ENCODE peak calls at places on chromosomes 3 and 15, in five cellular contexts. One of them, this sample, is unnamed.

GRCh38 chr3:190116551-190117067 is 4.1 kb downstream of the P3H2 start:
- DNase-seq in tibial artery: no peak
- DNase-seq in CD8-positive, alpha-beta memory T cell: no peak
- DNase-seq in IMR-90: peak; percentile 54
- DNase-seq in neural progenitor cell: no peak
- DNase-seq in this sample: peak; percentile 22

GRCh38 chr3:128725547-128725931 is 444 bp upstream of the RAB7A start:
- DNase-seq in neural progenitor cell: no peak
- DNase-seq in CD8-positive, alpha-beta memory T cell: no peak
- DNase-seq in tibial artery: no peak
- DNase-seq in IMR-90: no peak
- DNase-seq in this sample: no peak

GRCh38 chr3:153752405-153753027 is 368.7 kb upstream of the ARHGEF26 start:
- DNase-seq in IMR-90: no peak
- DNase-seq in neural progenitor cell: no peak
- DNase-seq in tibial artery: no peak
- DNase-seq in CD8-positive, alpha-beta memory T cell: no peak
- DNase-seq in this sample: peak; percentile 45

GRCh38 chr3:151612119-151612518 is 121.6 kb upstream of the AADACL2 start:
- DNase-seq in neural progenitor cell: no peak
- DNase-seq in IMR-90: no peak
- DNase-seq in CD8-positive, alpha-beta memory T cell: no peak
- DNase-seq in tibial artery: no peak
- DNase-seq in this sample: no peak

GRCh38 chr15:53288542-53288941 is 470.9 kb downstream of the WDR72 start:
- DNase-seq in neural progenitor cell: no peak
- DNase-seq in tibial artery: no peak
- DNase-seq in IMR-90: no peak
- DNase-seq in CD8-positive, alpha-beta memory T cell: no peak
- DNase-seq in this sample: no peak

GRCh38 chr3:88032245-88032644 is 26.6 kb downstream of the CGGBP1 start:
- DNase-seq in CD8-positive, alpha-beta memory T cell: no peak
- DNase-seq in neural progenitor cell: no peak
- DNase-seq in IMR-90: peak; percentile 3
- DNase-seq in tibial artery: no peak
- DNase-seq in this sample: no peak

GRCh38 chr3:160108357-160108756 is 116.9 kb upstream of the C3orf80 start:
- DNase-seq in CD8-positive, alpha-beta memory T cell: no peak
- DNase-seq in IMR-90: no peak
- DNase-seq in tibial artery: no peak
- DNase-seq in neural progenitor cell: no peak
- DNase-seq in this sample: no peak

GRCh38 chr3:31891876-31892455 is 89.1 kb downstream of the OSBPL10 start:
- DNase-seq in IMR-90: no peak
- DNase-seq in tibial artery: no peak
- DNase-seq in CD8-positive, alpha-beta memory T cell: no peak
- DNase-seq in neural progenitor cell: no peak
- DNase-seq in this sample: no peak

GRCh38 chr3:105518806-105519418 is 152.2 kb downstream of the ALCAM start:
- DNase-seq in CD8-positive, alpha-beta memory T cell: peak; percentile 43
- DNase-seq in neural progenitor cell: peak; percentile 67
- DNase-seq in IMR-90: peak; percentile 73
- DNase-seq in tibial artery: no peak
- DNase-seq in this sample: no peak

GRCh38 chr3:105139851-105140560 is 226.7 kb upstream of the ALCAM start:
- DNase-seq in CD8-positive, alpha-beta memory T cell: no peak
- DNase-seq in tibial artery: no peak
- DNase-seq in neural progenitor cell: no peak
- DNase-seq in IMR-90: no peak
- DNase-seq in this sample: no peak

GRCh38 chr3:115845986-115846385 is 222.7 kb downstream of the GAP43 start:
- DNase-seq in neural progenitor cell: no peak
- DNase-seq in IMR-90: no peak
- DNase-seq in CD8-positive, alpha-beta memory T cell: no peak
- DNase-seq in tibial artery: no peak
- DNase-seq in this sample: no peak

GRCh38 chr15:101464999-101465669 is 24.4 kb downstream of the PCSK6 start:
- DNase-seq in IMR-90: no peak
- DNase-seq in tibial artery: no peak
- DNase-seq in CD8-positive, alpha-beta memory T cell: no peak
- DNase-seq in neural progenitor cell: no peak
- DNase-seq in this sample: no peak

GRCh38 chr3:128649264-128649663 is 1.4 kb downstream of the RPN1 start:
- DNase-seq in CD8-positive, alpha-beta memory T cell: no peak
- DNase-seq in IMR-90: no peak
- DNase-seq in neural progenitor cell: peak; percentile 7
- DNase-seq in tibial artery: no peak
- DNase-seq in this sample: no peak

GRCh38 chr15:52150878-52151277 is 38.3 kb upstream of the BCL2L10 start:
- DNase-seq in CD8-positive, alpha-beta memory T cell: no peak
- DNase-seq in tibial artery: no peak
- DNase-seq in neural progenitor cell: no peak
- DNase-seq in IMR-90: no peak
- DNase-seq in this sample: no peak

GRCh38 chr3:42094128-42094527 is 3.0 kb downstream of the TRAK1 start:
- DNase-seq in CD8-positive, alpha-beta memory T cell: no peak
- DNase-seq in neural progenitor cell: no peak
- DNase-seq in IMR-90: no peak
- DNase-seq in tibial artery: no peak
- DNase-seq in this sample: no peak

GRCh38 chr3:42088803-42089520 is 2.2 kb upstream of the TRAK1 start:
- DNase-seq in IMR-90: no peak
- DNase-seq in neural progenitor cell: no peak
- DNase-seq in CD8-positive, alpha-beta memory T cell: no peak
- DNase-seq in tibial artery: no peak
- DNase-seq in this sample: no peak

GRCh38 chr3:42092006-42092405 is 849 bp downstream of the TRAK1 start:
- DNase-seq in tibial artery: no peak
- DNase-seq in CD8-positive, alpha-beta memory T cell: no peak
- DNase-seq in IMR-90: no peak
- DNase-seq in neural progenitor cell: no peak
- DNase-seq in this sample: no peak

GRCh38 chr3:42094992-42095391 is 3.8 kb downstream of the TRAK1 start:
- DNase-seq in tibial artery: no peak
- DNase-seq in CD8-positive, alpha-beta memory T cell: no peak
- DNase-seq in neural progenitor cell: no peak
- DNase-seq in IMR-90: no peak
- DNase-seq in this sample: no peak

GRCh38 chr3:42090973-42091731 is at the start of gene TRAK1:
- DNase-seq in CD8-positive, alpha-beta memory T cell: no peak
- DNase-seq in tibial artery: peak; percentile 79
- DNase-seq in neural progenitor cell: no peak
- DNase-seq in IMR-90: no peak
- DNase-seq in this sample: no peak
- H3K36me3 ChIP-seq in CD8-positive, alpha-beta memory T cell: peaks cover 4% of the 10 kb centered on the region
- H3K36me3 ChIP-seq in tibial artery: peaks cover 16% of the 10 kb centered on the region
- H3K36me3 ChIP-seq in neural progenitor cell: no peaks in the 10 kb centered on the region
- H3K36me3 ChIP-seq in IMR-90: peaks cover 2% of the 10 kb centered on the region
- H3K36me3 ChIP-seq in this sample: no peaks in the 10 kb centered on the region

DNA sequence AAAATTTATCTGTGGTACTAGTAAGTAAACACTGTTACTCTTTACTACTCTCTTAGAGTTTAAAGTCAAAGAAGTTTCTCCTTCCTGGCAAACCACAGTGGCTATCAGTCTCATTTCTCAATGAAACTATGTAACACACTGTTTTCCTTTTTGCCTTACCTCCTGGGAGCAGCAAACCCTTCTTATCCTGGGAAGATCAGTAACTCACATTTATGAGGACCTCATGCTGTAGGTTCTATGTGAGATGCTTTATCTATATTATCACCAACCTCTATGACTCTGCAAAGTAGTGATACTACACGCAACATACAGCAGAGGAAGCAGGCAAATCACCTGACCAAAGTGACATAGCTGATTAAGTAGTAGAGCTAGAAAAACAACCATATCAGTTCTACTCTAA is 35.3 kb downstream of the PBRM1 start:
- DNase-seq in IMR-90: peak; percentile 31
- DNase-seq in tibial artery: no peak
- DNase-seq in neural progenitor cell: no peak
- DNase-seq in CD8-positive, alpha-beta memory T cell: no peak
- DNase-seq in this sample: no peak
- H3K36me3 ChIP-seq in IMR-90: peaks cover 40% of the 10 kb centered on the region
- H3K36me3 ChIP-seq in tibial artery: peaks cover 91% of the 10 kb centered on the region
- H3K36me3 ChIP-seq in neural progenitor cell: peaks cover 23% of the 10 kb centered on the region
- H3K36me3 ChIP-seq in CD8-positive, alpha-beta memory T cell: peaks cover 30% of the 10 kb centered on the region
- H3K36me3 ChIP-seq in this sample: peaks cover 36% of the 10 kb centered on the region

GRCh38 chr15:38667875-38668274 is 103.3 kb upstream of the RASGRP1 start:
- DNase-seq in CD8-positive, alpha-beta memory T cell: no peak
- DNase-seq in neural progenitor cell: no peak
- DNase-seq in tibial artery: no peak
- DNase-seq in IMR-90: no peak
- DNase-seq in this sample: no peak

GRCh38 chr15:38670142-38671002 is 105.8 kb upstream of the RASGRP1 start:
- DNase-seq in neural progenitor cell: no peak
- DNase-seq in IMR-90: no peak
- DNase-seq in CD8-positive, alpha-beta memory T cell: peak; percentile 89
- DNase-seq in tibial artery: no peak
- DNase-seq in this sample: no peak

GRCh38 chr15:38669160-38669505 is 104.5 kb upstream of the RASGRP1 start:
- DNase-seq in neural progenitor cell: no peak
- DNase-seq in IMR-90: no peak
- DNase-seq in CD8-positive, alpha-beta memory T cell: no peak
- DNase-seq in tibial artery: no peak
- DNase-seq in this sample: no peak

GRCh38 chr15:38666865-38667264 is 102.3 kb upstream of the RASGRP1 start:
- DNase-seq in neural progenitor cell: no peak
- DNase-seq in tibial artery: no peak
- DNase-seq in CD8-positive, alpha-beta memory T cell: no peak
- DNase-seq in IMR-90: no peak
- DNase-seq in this sample: no peak

GRCh38 chr15:38668433-38669159 is 104.0 kb upstream of the RASGRP1 start:
- DNase-seq in IMR-90: no peak
- DNase-seq in CD8-positive, alpha-beta memory T cell: no peak
- DNase-seq in tibial artery: no peak
- DNase-seq in neural progenitor cell: peak; percentile 63
- DNase-seq in this sample: no peak
- H3K36me3 ChIP-seq in IMR-90: no peaks in the 10 kb centered on the region
- H3K36me3 ChIP-seq in CD8-positive, alpha-beta memory T cell: no peaks in the 10 kb centered on the region
- H3K36me3 ChIP-seq in tibial artery: no peaks in the 10 kb centered on the region
- H3K36me3 ChIP-seq in neural progenitor cell: no peaks in the 10 kb centered on the region
- H3K36me3 ChIP-seq in this sample: no peaks in the 10 kb centered on the region

GRCh38 chr15:84782346-84782745 is 34.0 kb downstream of the ZNF592 start:
- DNase-seq in tibial artery: no peak
- DNase-seq in neural progenitor cell: no peak
- DNase-seq in IMR-90: no peak
- DNase-seq in CD8-positive, alpha-beta memory T cell: no peak
- DNase-seq in this sample: no peak
- H3K36me3 ChIP-seq in tibial artery: peaks cover 52% of the 10 kb centered on the region
- H3K36me3 ChIP-seq in neural progenitor cell: no peaks in the 10 kb centered on the region
- H3K36me3 ChIP-seq in IMR-90: peaks cover 38% of the 10 kb centered on the region
- H3K36me3 ChIP-seq in CD8-positive, alpha-beta memory T cell: peaks cover 29% of the 10 kb centered on the region
- H3K36me3 ChIP-seq in this sample: peaks cover 65% of the 10 kb centered on the region